ENCODE peak calls at places on chromosomes 2 and 18, in ten cellular contexts. X is BE2C; U is colonic mucosa; J is AG04449; P is CD8-positive, alpha-beta T cell; B is dorsolateral prefrontal cortex; N is heart left ventricle; E is fibroblast of the aortic adventitia; O is endodermal cell; Z is tibial artery. C is an unnamed sample.

GRCh38 chr2:99171377-99172140 is 9.3 kb downstream of the MITD1 start:
- DNase-seq in U (no peak), N (no peak), Z (no peak), P (no peak), J (no peak), B (no peak), O (no peak), E (no peak), X (no peak), C (no peak)

GRCh38 chr2:85819811-85820510 is 66.2 kb downstream of the ATOH8 start:
- DNase-seq in E (no peak), N (no peak), B (no peak), Z (no peak), P (no peak), X (no peak), J (no peak), U (no peak), O (no peak), C (no peak)

GRCh38 chr2:1729264-1729663 is 15.1 kb downstream of the PXDN start:
- DNase-seq in J (no peak), U (peak; percentile 16), P (no peak), B (peak; percentile 15), N (no peak), Z (no peak), E (no peak), X (no peak), O (peak; percentile 33), C (peak; percentile 57)

GRCh38 chr2:125581561-125581960 is 1074.4 kb upstream of the GYPC start:
- DNase-seq in O (peak; percentile 43), P (no peak), Z (no peak), U (no peak), X (no peak), J (no peak), B (no peak), E (no peak), N (no peak), C (no peak)

GRCh38 chr2:181585732-181586131 is 71.2 kb downstream of the CERKL start:
- DNase-seq in N (no peak), Z (no peak), B (no peak), X (no peak), P (no peak), J (no peak), E (no peak), U (no peak), O (no peak), C (no peak)

GRCh38 chr2:101841679-101842327 is 144.3 kb downstream of the MAP4K4 start:
- DNase-seq in B (no peak), X (no peak), P (no peak), J (no peak), Z (no peak), E (no peak), N (no peak), U (no peak), O (no peak), C (no peak)

GRCh38 chr2:99865818-99866676 is 276.3 kb downstream of the AFF3 start:
- DNase-seq in P (no peak), O (no peak), J (no peak), Z (no peak), B (no peak), U (no peak), N (no peak), E (no peak), X (no peak), C (no peak)

GRCh38 chr2:1609040-1609439 is 135.3 kb downstream of the PXDN start:
- DNase-seq in Z (no peak), X (no peak), B (no peak), N (peak; percentile 4), J (no peak), O (no peak), P (no peak), U (no peak), E (no peak), C (no peak)

GRCh38 chr2:229815858-229816257 is 101.5 kb upstream of the DNER start:
- DNase-seq in B (no peak), X (no peak), Z (no peak), P (no peak), O (no peak), N (no peak), U (no peak), J (peak; percentile 14), E (peak; percentile 31), C (no peak)

DNA sequence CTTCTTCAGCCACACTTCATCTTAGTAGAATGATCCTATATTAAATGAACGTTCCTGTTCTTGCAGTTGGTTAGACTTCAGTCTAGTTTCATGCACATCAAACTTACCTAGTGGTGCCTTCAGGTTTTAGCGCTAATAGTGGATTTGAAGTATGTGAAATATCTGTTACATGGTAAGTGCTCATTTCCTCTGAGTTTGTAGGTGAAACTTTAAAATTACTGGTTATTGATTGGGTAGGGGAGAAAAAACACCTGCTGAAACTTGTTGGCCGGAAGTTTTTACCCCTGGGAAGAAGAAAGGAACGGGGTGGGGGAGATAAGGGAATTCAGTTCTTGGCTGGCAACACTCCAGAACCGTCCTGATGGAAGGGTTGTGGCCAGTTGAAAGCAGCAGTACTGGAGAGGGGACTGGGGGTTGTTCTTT is 112.8 kb downstream of the SPTBN1 start:
- DNase-seq in Z (no peak), O (no peak), N (no peak), B (no peak), J (no peak), E (no peak), U (peak; percentile 81), P (no peak), X (peak; percentile 39), C (no peak)
- TF ChIP-seq CTCF in Z (no peak), O (no peak), N (no peak), B (no peak), J (no peak), E (no peak), U (no peak), P (no peak), X (no peak), C (no peak)

DNA sequence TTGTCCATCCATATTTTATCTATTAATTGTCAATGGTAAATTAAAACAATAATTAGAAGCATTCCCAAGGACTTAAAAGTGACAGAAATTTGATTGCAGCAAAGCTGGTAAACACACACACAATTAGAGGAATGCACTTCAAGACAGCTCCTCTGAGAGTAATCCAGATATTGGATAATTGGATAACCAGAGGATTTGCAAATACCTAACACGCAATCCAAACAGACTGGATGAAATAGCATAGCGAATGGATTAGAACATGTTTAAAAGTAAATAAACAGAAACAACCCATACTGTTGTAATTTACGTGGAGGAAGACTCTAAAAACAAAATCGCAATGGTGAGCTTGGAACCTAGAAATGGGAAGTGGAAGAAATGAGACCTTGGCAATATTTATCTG is 239.8 kb downstream of the METTL4 start:
- DNase-seq in J (no peak), E (no peak), U (no peak), P (no peak), X (no peak), B (no peak), N (no peak), O (no peak), Z (no peak), C (no peak)
- H3K4me3 ChIP-seq in J (no peak overlapping the region), E (no peak overlapping the region), U (no peak overlapping the region), P (no peak overlapping the region), X (no peak overlapping the region), B (no peak overlapping the region), N (no peak overlapping the region), O (no peak overlapping the region), Z (no peak overlapping the region), C (no peak overlapping the region)

GRCh38 chr2:71331581-71332412 is at the start of gene ZNF638:
- DNase-seq in P (peak; percentile 89), B (peak; percentile 77), J (peak; percentile 16), N (peak; percentile 96), E (peak; percentile 92), U (peak; percentile 91), Z (peak; percentile 91), O (peak; percentile 97), X (peak; percentile 87), C (peak; percentile 96)
- TF ChIP-seq CTCF in P (peak; percentile 66), B (peak; percentile 82), J (peak; percentile 62), N (peak; percentile 86), E (peak; percentile 54), U (peak; percentile 74), Z (peak; percentile 76), O (peak; percentile 85), X (peak; percentile 36), C (peak; percentile 76)

GRCh38 chr2:31318360-31319336 is 84.7 kb downstream of the EHD3 start:
- DNase-seq in N (peak; percentile 48), U (peak; percentile 22), E (peak; percentile 28), X (no peak), O (no peak), B (no peak), Z (peak; percentile 48), P (peak; percentile 13), J (no peak), C (peak; percentile 70)
- H3K4me3 ChIP-seq in N (no peak overlapping the region), U (no peak overlapping the region), E (no peak overlapping the region), X (no peak overlapping the region), O (no peak overlapping the region), B (no peak overlapping the region), Z (no peak overlapping the region), P (no peak overlapping the region), J (no peak overlapping the region), C (no peak overlapping the region)

DNA sequence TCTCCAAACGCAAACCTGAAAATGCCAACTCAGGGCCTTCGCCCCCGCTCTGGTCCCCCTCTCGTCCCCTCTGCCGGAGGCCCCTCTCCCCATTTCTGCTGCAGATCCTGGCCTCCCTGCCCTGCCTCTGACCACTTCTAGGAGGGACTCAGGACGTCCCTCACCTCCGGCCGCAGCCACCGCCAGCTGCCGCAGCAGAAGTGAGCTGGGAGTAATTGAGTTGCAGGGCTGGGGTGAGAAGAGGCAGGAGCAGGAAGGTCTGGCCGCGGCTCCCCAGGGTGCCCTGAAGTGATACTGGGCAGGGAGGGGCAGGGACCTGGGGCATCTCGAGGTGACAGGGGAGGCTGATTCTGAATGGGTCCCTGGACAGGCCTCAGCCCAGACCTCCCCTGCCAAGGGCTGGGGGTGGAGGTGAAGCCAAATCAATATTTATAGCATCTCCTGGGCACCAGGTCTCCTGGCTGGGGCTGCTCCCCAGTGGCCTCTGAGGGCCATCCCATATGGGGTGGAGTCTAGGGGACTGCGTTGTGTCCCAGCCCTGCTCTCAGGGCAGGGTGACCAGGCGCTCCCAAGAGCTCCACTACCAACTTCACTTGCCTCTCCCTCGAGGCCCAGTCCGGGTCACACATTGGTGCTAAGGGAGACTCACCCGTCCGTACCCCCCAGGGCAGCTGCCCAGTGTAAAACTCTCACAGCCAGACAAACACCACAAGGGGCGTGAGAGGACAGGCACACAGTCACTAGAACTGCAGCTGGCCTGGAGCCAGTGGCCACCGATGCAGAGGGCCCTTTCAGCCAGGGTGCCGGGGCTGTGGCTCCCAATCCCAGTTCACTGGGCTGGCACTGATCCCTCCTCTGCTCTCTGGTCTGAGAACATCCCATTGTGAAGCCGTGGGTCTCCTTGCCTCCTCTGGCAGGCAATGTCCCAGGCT is 33.0 kb downstream of the KCNIP3 start:
- DNase-seq in J (no peak), B (peak; percentile 56), X (peak; percentile 26), Z (no peak), U (no peak), N (no peak), P (no peak), E (no peak), O (no peak), C (no peak)
- TF ChIP-seq CTCF in J (no peak), B (no peak), X (peak; percentile 4), Z (no peak), U (no peak), N (no peak), P (no peak), E (no peak), O (no peak), C (no peak)

GRCh38 chr2:219332542-219332941 is at the start of gene RESP18:
- DNase-seq in O (peak; percentile 71), Z (no peak), B (no peak), N (no peak), J (no peak), E (no peak), U (no peak), X (no peak), P (no peak), C (no peak)
- H3K4me3 ChIP-seq in O (no peak within 1 kb of the TSS), Z (no peak within 1 kb of the TSS), B (peak within 1 kb of the TSS; percentile 58), N (no peak within 1 kb of the TSS), J (no peak within 1 kb of the TSS), E (no peak within 1 kb of the TSS), U (no peak within 1 kb of the TSS), X (no peak within 1 kb of the TSS), P (no peak within 1 kb of the TSS), C (no peak within 1 kb of the TSS)

GRCh38 chr2:55112229-55113016 is 62.2 kb upstream of the RTN4 start:
- DNase-seq in P (no peak), J (no peak), B (peak; percentile 88), U (peak; percentile 65), X (peak; percentile 53), N (peak; percentile 84), O (no peak), E (peak; percentile 82), Z (peak; percentile 89), C (peak; percentile 96)
- TF ChIP-seq CTCF in P (no peak), J (no peak), B (peak; percentile 16), U (no peak), X (no peak), N (no peak), O (no peak), E (peak; percentile 26), Z (peak; percentile 14), C (no peak)

C was measured in sigmoid colon.